ENCODE peak calls at places on chromosomes 2 and 18, in ten cellular contexts. P is H54; R is SK-N-DZ; X is activated CD8-positive, alpha-beta memory T cell treated with anti-CD3 and anti-CD28 coated beads for 24 hours; W is head of caudate nucleus; I is stimulated activated CD4-positive, alpha-beta T cell treated with anti-CD3 and anti-CD28 coated beads, Interleukin-15, amount 100 ng/mL, for 1 hour; M is body of pancreas; K is GM23248; H is memory B cell; V is fibroblast of mammary gland. Z is an unnamed sample.

GRCh38 chr18:57802869-57803118 is 321 bp downstream of the ATP8B1 start:
- DNase-seq in K (no peak), R (no peak), P (no peak), I (no peak), M (no peak), H (peak; percentile 39), X (no peak), W (no peak), V (no peak), Z (no peak)

GRCh38 chr2:207395535-207396251 is 134.1 kb upstream of the CREB1 start:
- DNase-seq in I (no peak), X (no peak), H (no peak), V (peak; percentile 55), R (no peak), P (no peak), M (no peak), K (no peak), W (no peak), Z (peak; percentile 24)

GRCh38 chr2:240721596-240722180 is 30.0 kb downstream of the AQP12A start:
- DNase-seq in H (no peak), X (no peak), W (no peak), M (no peak), K (no peak), V (no peak), I (no peak), R (no peak), P (no peak), Z (no peak)

GRCh38 chr2:240564191-240564570 is 4.0 kb downstream of the DUSP28 start:
- DNase-seq in V (no peak), X (peak; percentile 56), K (no peak), M (no peak), I (no peak), H (peak; percentile 9), R (no peak), W (no peak), P (no peak), Z (no peak)

GRCh38 chr18:54780285-54780861 is 47.9 kb upstream of the RAB27B start:
- DNase-seq in R (no peak), M (no peak), K (no peak), V (no peak), W (no peak), H (no peak), I (no peak), P (no peak), X (no peak), Z (no peak)

GRCh38 chr18:14074187-14074586 is 58.0 kb downstream of the ZNF519 start:
- DNase-seq in X (no peak), P (no peak), R (no peak), W (no peak), H (no peak), K (no peak), M (no peak), I (no peak), V (no peak), Z (no peak)

GRCh38 chr2:174336403-174337336 is 1.9 kb downstream of the SP9 start:
- DNase-seq in X (peak; percentile 78), R (peak; percentile 44), K (no peak), P (no peak), H (peak; percentile 61), V (no peak), W (no peak), M (no peak), I (no peak), Z (peak; percentile 11)

GRCh38 chr2:120227111-120227991 is 4.2 kb upstream of the TMEM185B start:
- DNase-seq in H (no peak), V (no peak), R (peak; percentile 55), I (no peak), W (no peak), X (no peak), K (no peak), P (no peak), M (no peak), Z (no peak)

Z was measured in EH.